ENCODE peak calls at places on chromosomes 6 and 20, in eight cellular contexts. H is anterior cingulate cortex; I is left lung; Y is NCI-H1694; C is activated CD4-positive, alpha-beta T cell treated with anti-CD3 and anti-CD28 coated beads for 36 hours; P is NCI-H1105 treated with DMSO at 0.1 percent for 48 hours; V is BJ; B is GM12892. G is an unnamed sample.

GRCh38 chr20:31923388-31924271 is 28.2 kb downstream of the PDRG1 start:
- DNase-seq in P (no peak), I (no peak), Y (peak), H (no peak), C (peak), B (peak), V (no peak), G (no peak)

GRCh38 chr6:79438015-79438414 is 99.2 kb downstream of the LCA5 start:
- DNase-seq in H (no peak), B (no peak), I (no peak), V (no peak), C (no peak), P (no peak), Y (peak), G (no peak)

GRCh38 chr6:3455490-3456394 is 1.1 kb downstream of the SLC22A23 start:
- DNase-seq in B (peak), H (peak), Y (no peak), P (peak), I (peak), C (peak), V (no peak), G (no peak)

GRCh38 chr6:26254666-26255176 is 110.3 kb upstream of the BTN3A2 start:
- DNase-seq in B (no peak), C (no peak), H (no peak), Y (no peak), V (no peak), P (no peak), I (no peak), G (no peak)

GRCh38 chr6:53018443-53018842 is 23.4 kb upstream of the GSTA4 start:
- DNase-seq in C (no peak), V (no peak), B (no peak), Y (no peak), I (no peak), P (no peak), H (no peak), G (no peak)

GRCh38 chr6:19723533-19723932 is 113.6 kb upstream of the ID4 start:
- DNase-seq in I (no peak), Y (no peak), P (no peak), V (peak), H (no peak), C (no peak), B (no peak), G (no peak)

GRCh38 chr6:100881707-100882040 is 545 bp upstream of the ASCC3 start:
- DNase-seq in C (no peak), H (no peak), I (no peak), B (no peak), V (no peak), P (peak), Y (no peak), G (no peak)

GRCh38 chr6:2829253-2829652 is 12.4 kb downstream of the SERPINB1 start:
- DNase-seq in H (no peak), V (no peak), I (no peak), C (no peak), Y (no peak), B (no peak), P (no peak), G (no peak)

GRCh38 chr6:96468281-96468680 is 53.3 kb upstream of the UFL1 start:
- DNase-seq in B (no peak), P (no peak), I (no peak), V (no peak), C (no peak), H (no peak), Y (no peak), G (no peak)

GRCh38 chr20:33178726-33179125 is 10.8 kb downstream of the BPIFA2 start:
- DNase-seq in Y (no peak), C (no peak), P (no peak), I (no peak), V (no peak), B (no peak), H (no peak), G (peak)

GRCh38 chr6:36443498-36443844 is 671 bp downstream of the KCTD20 start:
- DNase-seq in Y (no peak), P (no peak), B (no peak), V (no peak), C (no peak), I (no peak), H (no peak), G (no peak)

GRCh38 chr6:116531675-116532570 is 13.6 kb downstream of the TRAPPC3L start:
- DNase-seq in H (peak), C (peak), I (peak), Y (peak), V (no peak), B (no peak), P (peak), G (no peak)

GRCh38 chr6:169966312-169967181 is 215.1 kb downstream of the ERMARD start:
- DNase-seq in B (no peak), H (no peak), C (no peak), Y (no peak), V (no peak), I (peak), P (no peak), G (peak)

GRCh38 chr6:38907264-38907663 is 141.3 kb upstream of the GLP1R start:
- DNase-seq in H (no peak), B (no peak), C (no peak), P (no peak), I (no peak), V (no peak), Y (no peak), G (no peak)

GRCh38 chr6:131958551-131959470 is 7.6 kb upstream of the CCN2 start:
- DNase-seq in H (no peak), P (no peak), V (no peak), C (no peak), B (no peak), I (no peak), Y (no peak), G (no peak)

GRCh38 chr6:34295721-34296120 is 46.9 kb upstream of the SMIM29 start:
- DNase-seq in V (no peak), H (no peak), Y (no peak), B (peak), P (no peak), I (no peak), C (peak), G (no peak)

GRCh38 chr20:38812915-38813573 is 7.5 kb downstream of the PPP1R16B start:
- DNase-seq in I (no peak), C (no peak), Y (peak), V (no peak), B (no peak), P (no peak), H (no peak), G (no peak)

GRCh38 chr20:38113401-38114325 is 51.4 kb downstream of the TGM2 start:
- DNase-seq in H (no peak), V (no peak), C (peak), B (no peak), I (no peak), P (peak), Y (no peak), G (no peak)

GRCh38 chr6:73388800-73389512 is 5.7 kb upstream of the DDX43 start:
- DNase-seq in V (peak), P (peak), C (peak), B (peak), Y (no peak), I (peak), H (peak), G (no peak)

GRCh38 chr20:1108437-1108920 is 9.9 kb upstream of the PSMF1 start:
- DNase-seq in I (peak), C (peak), H (peak), B (peak), Y (peak), P (peak), V (no peak), G (no peak)

GRCh38 chr20:50790651-50791277 is 4.1 kb upstream of the BCAS4 start:
- DNase-seq in C (peak), V (peak), B (peak), P (peak), Y (peak), I (peak), H (peak), G (peak)

GRCh38 chr6:52161689-52162438 is 24.3 kb upstream of the IL17A start:
- DNase-seq in Y (no peak), H (no peak), P (no peak), C (peak), B (no peak), V (no peak), I (no peak), G (no peak)

GRCh38 chr20:18252597-18253451 is 35.5 kb upstream of the ZNF133 start:
- DNase-seq in Y (no peak), C (no peak), P (no peak), H (no peak), B (no peak), V (no peak), I (no peak), G (no peak)

GRCh38 chr6:45922728-45923351 is 92.8 kb downstream of the CLIC5 start:
- DNase-seq in I (no peak), P (peak), V (no peak), C (peak), H (peak), B (no peak), Y (no peak), G (peak)

GRCh38 chr6:27811383-27811782 is 100.8 kb downstream of the OR2B2 start:
- DNase-seq in H (no peak), B (no peak), P (no peak), C (no peak), I (no peak), Y (no peak), V (no peak), G (no peak)

GRCh38 chr6:132813173-132813856 is 1.1 kb upstream of the RPS12 start:
- DNase-seq in B (no peak), I (peak), P (peak), Y (no peak), C (peak), V (no peak), H (peak), G (no peak)

GRCh38 chr6:21529431-21529830 is 64.1 kb upstream of the SOX4 start:
- DNase-seq in Y (no peak), V (no peak), H (no peak), P (no peak), C (no peak), B (no peak), I (no peak), G (no peak)

GRCh38 chr20:51156041-51156795 is 133.3 kb upstream of the KCNG1 start:
- DNase-seq in C (no peak), B (no peak), H (no peak), Y (peak), P (no peak), V (no peak), I (no peak), G (no peak)

GRCh38 chr20:11379257-11380011 is 538.3 kb upstream of the BTBD3 start:
- DNase-seq in C (no peak), H (no peak), I (peak), B (no peak), Y (no peak), V (no peak), P (no peak), G (no peak)

GRCh38 chr6:31405996-31406395 is 2.6 kb downstream of the MICA start:
- DNase-seq in P (no peak), V (no peak), H (no peak), B (no peak), Y (no peak), I (no peak), C (no peak), G (no peak)

GRCh38 chr6:133645000-133645619 is 243.8 kb upstream of the TCF21 start:
- DNase-seq in H (no peak), Y (peak), C (no peak), V (no peak), I (no peak), P (no peak), B (no peak), G (no peak)

GRCh38 chr20:58895796-58896180 is 43.3 kb downstream of the GNAS start:
- DNase-seq in P (no peak), H (no peak), V (no peak), C (no peak), B (no peak), Y (no peak), I (no peak), G (no peak)

GRCh38 chr6:3977875-3978711 is 100.8 kb downstream of the FAM217A start:
- DNase-seq in B (peak), V (peak), C (peak), I (no peak), P (no peak), H (peak), Y (peak), G (no peak)

GRCh38 chr6:167119680-167120556 is 3.0 kb upstream of the CCR6 start:
- DNase-seq in H (no peak), C (peak), I (no peak), B (no peak), Y (no peak), P (no peak), V (no peak), G (no peak)

G was measured in suprapubic skin.